ENCODE peak calls at places on chromosomes 13 and 19, in ten cellular contexts. One of them, this sample, is unnamed.
A peak's percentile ranks its signal among the peaks of the same experiment; 100 is the strongest.

GRCh38 chr13:48431431-48431830 is 18.5 kb upstream of the LPAR6 start:
- DNase-seq in cardiac muscle cell: no peak
- DNase-seq in heart right ventricle: no peak
- DNase-seq in heart left ventricle: no peak
- DNase-seq in suprapubic skin: no peak
- DNase-seq in PC-3: no peak
- DNase-seq in GM12878: no peak
- DNase-seq in OCI-LY7: no peak
- DNase-seq in right lobe of liver: no peak
- DNase-seq in Panc1: no peak
- DNase-seq in this sample: no peak

GRCh38 chr13:34224877-34225276 is 406.9 kb downstream of the RFC3 start:
- DNase-seq in cardiac muscle cell: no peak
- DNase-seq in heart right ventricle: no peak
- DNase-seq in heart left ventricle: no peak
- DNase-seq in suprapubic skin: no peak
- DNase-seq in PC-3: no peak
- DNase-seq in GM12878: no peak
- DNase-seq in OCI-LY7: no peak
- DNase-seq in right lobe of liver: peak; percentile 56
- DNase-seq in Panc1: no peak
- DNase-seq in this sample: no peak

GRCh38 chr13:40960721-40961120 is 58.4 kb downstream of the ELF1 start:
- DNase-seq in cardiac muscle cell: no peak
- DNase-seq in heart right ventricle: no peak
- DNase-seq in heart left ventricle: no peak
- DNase-seq in suprapubic skin: no peak
- DNase-seq in PC-3: no peak
- DNase-seq in GM12878: no peak
- DNase-seq in OCI-LY7: no peak
- DNase-seq in right lobe of liver: no peak
- DNase-seq in Panc1: no peak
- DNase-seq in this sample: no peak

GRCh38 chr13:111789011-111789410 is 277.9 kb upstream of the SOX1 start:
- DNase-seq in cardiac muscle cell: no peak
- DNase-seq in heart right ventricle: no peak
- DNase-seq in heart left ventricle: peak; percentile 12
- DNase-seq in suprapubic skin: no peak
- DNase-seq in PC-3: no peak
- DNase-seq in GM12878: no peak
- DNase-seq in OCI-LY7: no peak
- DNase-seq in right lobe of liver: peak; percentile 34
- DNase-seq in Panc1: no peak
- DNase-seq in this sample: no peak

GRCh38 chr19:8333771-8334457 is 9.1 kb downstream of the KANK3 start:
- DNase-seq in cardiac muscle cell: peak; percentile 34
- DNase-seq in heart right ventricle: no peak
- DNase-seq in heart left ventricle: no peak
- DNase-seq in suprapubic skin: no peak
- DNase-seq in PC-3: no peak
- DNase-seq in GM12878: no peak
- DNase-seq in OCI-LY7: no peak
- DNase-seq in right lobe of liver: no peak
- DNase-seq in Panc1: no peak
- DNase-seq in this sample: no peak

GRCh38 chr13:93248627-93249047 is 22.0 kb downstream of the GPC6 start:
- DNase-seq in cardiac muscle cell: peak; percentile 71
- DNase-seq in heart right ventricle: no peak
- DNase-seq in heart left ventricle: no peak
- DNase-seq in suprapubic skin: no peak
- DNase-seq in PC-3: peak; percentile 78
- DNase-seq in GM12878: no peak
- DNase-seq in OCI-LY7: peak; percentile 2
- DNase-seq in right lobe of liver: peak; percentile 90
- DNase-seq in Panc1: no peak
- DNase-seq in this sample: no peak

GRCh38 chr19:1632462-1633268 is 19.8 kb downstream of the TCF3 start:
- DNase-seq in cardiac muscle cell: no peak
- DNase-seq in heart right ventricle: no peak
- DNase-seq in heart left ventricle: no peak
- DNase-seq in suprapubic skin: no peak
- DNase-seq in PC-3: no peak
- DNase-seq in GM12878: no peak
- DNase-seq in OCI-LY7: no peak
- DNase-seq in right lobe of liver: no peak
- DNase-seq in Panc1: no peak
- DNase-seq in this sample: no peak

GRCh38 chr13:62682788-62683187 is 1267.1 kb upstream of the PCDH20 start:
- DNase-seq in cardiac muscle cell: no peak
- DNase-seq in heart right ventricle: no peak
- DNase-seq in heart left ventricle: no peak
- DNase-seq in suprapubic skin: no peak
- DNase-seq in PC-3: peak; percentile 37
- DNase-seq in GM12878: no peak
- DNase-seq in OCI-LY7: no peak
- DNase-seq in right lobe of liver: no peak
- DNase-seq in Panc1: no peak
- DNase-seq in this sample: no peak

GRCh38 chr13:23321534-23322241 is 111.8 kb downstream of the SACS start:
- DNase-seq in cardiac muscle cell: no peak
- DNase-seq in heart right ventricle: no peak
- DNase-seq in heart left ventricle: peak; percentile 79
- DNase-seq in suprapubic skin: peak; percentile 71
- DNase-seq in PC-3: peak; percentile 93
- DNase-seq in GM12878: peak; percentile 35
- DNase-seq in OCI-LY7: no peak
- DNase-seq in right lobe of liver: no peak
- DNase-seq in Panc1: peak; percentile 69
- DNase-seq in this sample: no peak

GRCh38 chr19:7787141-7787540 is 24.1 kb downstream of the CLEC4M start:
- DNase-seq in cardiac muscle cell: no peak
- DNase-seq in heart right ventricle: peak; percentile 29
- DNase-seq in heart left ventricle: no peak
- DNase-seq in suprapubic skin: no peak
- DNase-seq in PC-3: no peak
- DNase-seq in GM12878: no peak
- DNase-seq in OCI-LY7: no peak
- DNase-seq in right lobe of liver: no peak
- DNase-seq in Panc1: no peak
- DNase-seq in this sample: no peak

GRCh38 chr19:6238256-6238642 is 41.5 kb downstream of the MLLT1 start:
- DNase-seq in cardiac muscle cell: no peak
- DNase-seq in heart right ventricle: no peak
- DNase-seq in heart left ventricle: peak; percentile 54
- DNase-seq in suprapubic skin: no peak
- DNase-seq in PC-3: no peak
- DNase-seq in GM12878: no peak
- DNase-seq in OCI-LY7: no peak
- DNase-seq in right lobe of liver: peak; percentile 39
- DNase-seq in Panc1: no peak
- DNase-seq in this sample: no peak

DNA sequence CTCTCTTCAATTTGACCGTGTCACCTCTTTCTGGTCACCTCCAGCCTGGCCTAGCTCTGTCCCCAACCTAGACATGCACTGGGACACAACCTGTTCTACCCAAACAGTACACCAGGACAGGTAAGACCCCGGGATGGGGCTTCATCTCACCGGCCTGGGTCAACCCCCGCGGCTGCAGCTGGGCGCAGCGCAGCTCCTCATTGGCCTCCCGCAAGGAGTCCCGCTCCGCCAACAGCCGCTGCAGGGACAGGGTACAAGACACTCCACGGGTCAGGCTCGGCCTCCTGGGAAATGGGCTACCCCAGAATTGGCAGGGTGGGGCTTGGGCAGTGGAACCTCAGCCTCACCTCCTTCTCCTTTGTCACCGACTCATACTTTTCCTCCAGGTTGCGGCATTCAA is 7.7 kb downstream of the HOOK2 start:
- DNase-seq in cardiac muscle cell: no peak
- DNase-seq in heart right ventricle: no peak
- DNase-seq in heart left ventricle: no peak
- DNase-seq in suprapubic skin: no peak
- DNase-seq in PC-3: no peak
- DNase-seq in GM12878: no peak
- DNase-seq in OCI-LY7: no peak
- DNase-seq in right lobe of liver: no peak
- DNase-seq in Panc1: no peak
- DNase-seq in this sample: no peak
- TF ChIP-seq CTCF in cardiac muscle cell: no peak
- TF ChIP-seq CTCF in heart right ventricle: no peak
- TF ChIP-seq CTCF in heart left ventricle: no peak
- TF ChIP-seq CTCF in suprapubic skin: no peak
- TF ChIP-seq CTCF in PC-3: no peak
- TF ChIP-seq CTCF in GM12878: no peak
- TF ChIP-seq CTCF in OCI-LY7: no peak
- TF ChIP-seq CTCF in right lobe of liver: no peak
- TF ChIP-seq CTCF in Panc1: no peak
- TF ChIP-seq CTCF in this sample: no peak

DNA sequence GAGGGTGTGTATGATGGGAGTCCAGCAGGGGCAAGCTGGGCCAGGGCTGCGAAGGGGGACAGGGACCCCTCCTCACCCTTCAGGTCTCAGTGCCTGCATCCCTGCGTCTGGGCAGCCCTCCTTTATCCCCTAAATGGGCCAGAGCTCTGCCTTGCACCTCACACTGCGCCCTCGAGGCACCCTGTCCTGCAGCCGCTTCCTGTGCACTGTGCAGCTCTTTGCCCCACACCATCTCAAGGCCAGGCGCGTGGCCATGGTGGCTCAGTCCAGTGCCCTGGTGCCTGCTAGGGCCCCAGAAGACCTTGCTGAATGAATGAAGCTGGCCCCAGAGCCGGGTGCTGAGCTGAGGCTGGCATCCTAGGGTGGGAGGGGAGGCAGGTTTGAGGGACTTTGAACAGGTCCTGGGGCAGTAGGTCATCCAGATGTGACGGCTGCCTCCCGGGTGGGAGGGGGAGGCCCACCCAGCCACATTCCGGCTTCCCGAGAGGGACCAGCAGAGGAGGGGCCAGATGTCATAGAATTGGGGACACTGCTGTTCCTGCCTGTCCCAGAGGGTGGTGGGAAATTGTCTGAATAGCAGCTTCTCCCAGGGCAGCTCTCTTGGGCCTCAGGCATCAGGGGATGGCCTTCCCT is 3.2 kb downstream of the DDA1 start:
- DNase-seq in cardiac muscle cell: no peak
- DNase-seq in heart right ventricle: no peak
- DNase-seq in heart left ventricle: no peak
- DNase-seq in suprapubic skin: no peak
- DNase-seq in PC-3: no peak
- DNase-seq in GM12878: no peak
- DNase-seq in OCI-LY7: no peak
- DNase-seq in right lobe of liver: no peak
- DNase-seq in Panc1: no peak
- DNase-seq in this sample: no peak
- H3K27ac ChIP-seq in cardiac muscle cell: no peak overlapping the region
- H3K27ac ChIP-seq in heart right ventricle: no peak overlapping the region
- H3K27ac ChIP-seq in heart left ventricle: no peak overlapping the region
- H3K27ac ChIP-seq in suprapubic skin: no peak overlapping the region
- H3K27ac ChIP-seq in PC-3: peak overlapping the region; percentile 76
- H3K27ac ChIP-seq in GM12878: no peak overlapping the region
- H3K27ac ChIP-seq in OCI-LY7: no peak overlapping the region
- H3K27ac ChIP-seq in right lobe of liver: no peak overlapping the region
- H3K27ac ChIP-seq in Panc1: peak overlapping the region; percentile 63
- H3K27ac ChIP-seq in this sample: no peak overlapping the region

GRCh38 chr19:10368101-10368803 is 12.1 kb downstream of the TYK2 start:
- DNase-seq in cardiac muscle cell: no peak
- DNase-seq in heart right ventricle: no peak
- DNase-seq in heart left ventricle: no peak
- DNase-seq in suprapubic skin: no peak
- DNase-seq in PC-3: peak; percentile 31
- DNase-seq in GM12878: no peak
- DNase-seq in OCI-LY7: no peak
- DNase-seq in right lobe of liver: no peak
- DNase-seq in Panc1: no peak
- DNase-seq in this sample: no peak
- H3K36me3 ChIP-seq in cardiac muscle cell: peaks cover 2% of the 10 kb centered on the region
- H3K36me3 ChIP-seq in heart right ventricle: peaks cover 10% of the 10 kb centered on the region
- H3K36me3 ChIP-seq in heart left ventricle: peaks cover 95% of the 10 kb centered on the region
- H3K36me3 ChIP-seq in suprapubic skin: peaks cover 86% of the 10 kb centered on the region
- H3K36me3 ChIP-seq in PC-3: peaks cover 50% of the 10 kb centered on the region
- H3K36me3 ChIP-seq in GM12878: peaks cover 32% of the 10 kb centered on the region
- H3K36me3 ChIP-seq in OCI-LY7: peaks cover 80% of the 10 kb centered on the region
- H3K36me3 ChIP-seq in right lobe of liver: peaks cover 30% of the 10 kb centered on the region
- H3K36me3 ChIP-seq in Panc1: no peaks in the 10 kb centered on the region
- H3K36me3 ChIP-seq in this sample: peaks cover 19% of the 10 kb centered on the region

GRCh38 chr19:38252935-38253691 is 3.1 kb downstream of the PPP1R14A start:
- DNase-seq in cardiac muscle cell: peak; percentile 10
- DNase-seq in heart right ventricle: peak; percentile 69
- DNase-seq in heart left ventricle: peak; percentile 87
- DNase-seq in suprapubic skin: no peak
- DNase-seq in PC-3: no peak
- DNase-seq in GM12878: no peak
- DNase-seq in OCI-LY7: no peak
- DNase-seq in right lobe of liver: no peak
- DNase-seq in Panc1: no peak
- DNase-seq in this sample: no peak

GRCh38 chr19:38250428-38250820 is 5.8 kb downstream of the PPP1R14A start:
- DNase-seq in cardiac muscle cell: no peak
- DNase-seq in heart right ventricle: no peak
- DNase-seq in heart left ventricle: no peak
- DNase-seq in suprapubic skin: no peak
- DNase-seq in PC-3: no peak
- DNase-seq in GM12878: no peak
- DNase-seq in OCI-LY7: no peak
- DNase-seq in right lobe of liver: no peak
- DNase-seq in Panc1: no peak
- DNase-seq in this sample: no peak

GRCh38 chr19:38252385-38252784 is 3.8 kb downstream of the PPP1R14A start:
- DNase-seq in cardiac muscle cell: no peak
- DNase-seq in heart right ventricle: no peak
- DNase-seq in heart left ventricle: no peak
- DNase-seq in suprapubic skin: no peak
- DNase-seq in PC-3: no peak
- DNase-seq in GM12878: no peak
- DNase-seq in OCI-LY7: no peak
- DNase-seq in right lobe of liver: no peak
- DNase-seq in Panc1: no peak
- DNase-seq in this sample: no peak

GRCh38 chr19:38250821-38251563 is 5.2 kb downstream of the PPP1R14A start:
- DNase-seq in cardiac muscle cell: peak; percentile 13
- DNase-seq in heart right ventricle: peak; percentile 88
- DNase-seq in heart left ventricle: peak; percentile 89
- DNase-seq in suprapubic skin: no peak
- DNase-seq in PC-3: no peak
- DNase-seq in GM12878: no peak
- DNase-seq in OCI-LY7: no peak
- DNase-seq in right lobe of liver: peak; percentile 68
- DNase-seq in Panc1: no peak
- DNase-seq in this sample: no peak

DNA sequence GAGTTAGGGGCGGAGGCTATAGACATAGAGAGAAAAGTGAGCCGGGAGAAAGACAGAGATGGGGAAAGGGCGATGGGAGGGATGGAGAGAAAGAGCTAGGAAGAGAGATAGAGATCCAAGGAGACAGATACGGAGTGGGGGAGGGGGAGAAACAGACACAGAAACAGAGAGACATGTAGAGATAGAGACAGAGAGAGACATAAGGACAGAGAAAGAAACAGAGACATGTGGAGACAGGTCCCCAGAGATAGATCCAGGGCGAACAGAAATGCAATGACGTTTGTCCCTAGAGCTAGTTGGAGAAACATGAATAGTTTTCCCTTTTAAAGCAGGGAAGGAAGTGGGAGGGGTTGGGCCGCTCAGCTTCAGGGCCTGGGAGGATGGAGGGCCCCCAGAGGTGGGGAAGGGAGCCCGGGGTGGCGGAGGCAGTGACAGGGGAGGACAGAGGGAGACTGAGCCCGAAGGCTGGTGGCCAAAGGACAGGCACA is 4.6 kb downstream of the PPP1R14A start:
- DNase-seq in cardiac muscle cell: no peak
- DNase-seq in heart right ventricle: peak; percentile 79
- DNase-seq in heart left ventricle: peak; percentile 79
- DNase-seq in suprapubic skin: no peak
- DNase-seq in PC-3: no peak
- DNase-seq in GM12878: no peak
- DNase-seq in OCI-LY7: no peak
- DNase-seq in right lobe of liver: no peak
- DNase-seq in Panc1: no peak
- DNase-seq in this sample: no peak
- TF ChIP-seq CTCF in cardiac muscle cell: no peak
- TF ChIP-seq CTCF in heart right ventricle: no peak
- TF ChIP-seq CTCF in heart left ventricle: no peak
- TF ChIP-seq CTCF in suprapubic skin: no peak
- TF ChIP-seq CTCF in PC-3: no peak
- TF ChIP-seq CTCF in GM12878: no peak
- TF ChIP-seq CTCF in OCI-LY7: no peak
- TF ChIP-seq CTCF in right lobe of liver: no peak
- TF ChIP-seq CTCF in Panc1: no peak
- TF ChIP-seq CTCF in this sample: no peak

This sample was measured in CD8-positive, alpha-beta T cell.